ENCODE peak calls at places on chromosomes 7 and 10, in four cellular contexts. H is K562, E is HepG2, Y is GM12878. F is an unnamed sample.

GRCh38 chr7:25408861-25409260 is 180.6 kb upstream of the NPVF start:
- DNase-seq in H (no peak), E (no peak), Y (no peak), F (no peak)

GRCh38 chr10:101691081-101691480 is 3.9 kb downstream of the FBXW4 start:
- DNase-seq in H (no peak), E (no peak), Y (no peak), F (no peak)

GRCh38 chr10:80484243-80484642 is 30.1 kb downstream of the TSPAN14 start:
- DNase-seq in H (no peak), E (no peak), Y (no peak), F (no peak)

GRCh38 chr10:72337039-72337629 is 17.6 kb downstream of the DNAJB12 start:
- DNase-seq in H (peak; percentile 88), E (peak; percentile 63), Y (no peak), F (peak; percentile 63)

GRCh38 chr7:2037301-2037804 is 195.4 kb downstream of the MAD1L1 start:
- DNase-seq in H (no peak), E (no peak), Y (no peak), F (no peak)

GRCh38 chr10:95233377-95234034 is 39.5 kb downstream of the ACSM6 start:
- DNase-seq in H (no peak), E (no peak), Y (no peak), F (no peak)

GRCh38 chr7:148255333-148255732 is 335.2 kb upstream of the C7orf33 start:
- DNase-seq in H (no peak), E (no peak), Y (no peak), F (no peak)

GRCh38 chr10:127797339-127797738 is 60.4 kb downstream of the FOXI2 start:
- DNase-seq in H (no peak), E (peak; percentile 8), Y (no peak), F (no peak)

GRCh38 chr10:44044549-44044948 is 340.3 kb downstream of the CXCL12 start:
- DNase-seq in H (no peak), E (no peak), Y (no peak), F (no peak)

GRCh38 chr10:5618829-5619228 is 47.6 kb downstream of the ASB13 start:
- DNase-seq in H (no peak), E (no peak), Y (no peak), F (no peak)

DNA sequence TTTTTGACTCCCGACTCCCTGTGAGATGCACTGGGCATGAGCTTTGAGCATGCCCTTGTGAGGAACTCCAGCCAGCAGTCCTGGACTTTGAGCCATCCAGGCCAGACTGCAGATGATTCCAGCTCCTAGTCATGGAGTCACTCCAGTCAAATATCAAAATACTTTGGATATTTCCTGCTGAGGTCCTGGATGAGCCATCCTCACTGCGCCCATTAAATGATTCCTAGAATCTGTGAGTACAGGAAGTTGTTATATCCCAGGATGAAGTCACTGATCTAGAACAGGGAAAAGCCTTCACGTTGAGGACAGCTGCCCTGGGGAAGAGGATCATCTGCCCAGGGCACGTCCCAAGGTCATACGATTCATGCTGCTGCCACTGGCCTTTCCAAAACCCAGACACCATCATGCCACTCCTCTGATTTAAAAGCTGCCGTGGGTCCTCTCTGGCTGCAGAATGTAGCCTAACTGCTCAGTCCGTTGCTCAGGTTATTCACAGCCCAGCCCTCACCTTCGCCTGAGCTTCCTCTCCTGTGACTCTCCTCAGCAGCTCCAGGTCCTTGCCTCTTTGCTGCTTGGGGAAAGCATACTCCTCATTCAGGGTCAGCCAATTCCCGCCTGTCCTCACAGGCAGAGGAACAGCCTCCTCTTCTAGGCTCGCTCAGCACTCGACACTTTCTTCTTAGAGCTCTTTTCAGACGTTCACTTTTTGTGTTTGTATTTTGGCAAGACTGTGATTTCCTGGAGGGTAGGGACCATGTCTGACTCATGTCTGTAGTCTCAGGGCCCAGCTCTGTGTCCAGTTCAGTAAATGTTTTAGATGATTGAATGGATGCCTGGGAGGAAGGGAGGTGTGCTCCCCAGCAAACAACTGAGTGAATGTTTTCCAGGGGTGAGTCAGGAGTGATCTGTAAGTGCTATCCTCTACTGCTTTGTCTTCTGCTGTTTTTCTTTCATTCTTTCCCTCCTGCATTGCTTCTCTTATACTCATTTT is 157.8 kb downstream of the SNX10 start:
- DNase-seq in H (no peak), E (no peak), Y (no peak), F (peak; percentile 61)
- TF ChIP-seq CHD2 in H (no peak), E (no peak), Y (no peak), F (no peak)

DNA sequence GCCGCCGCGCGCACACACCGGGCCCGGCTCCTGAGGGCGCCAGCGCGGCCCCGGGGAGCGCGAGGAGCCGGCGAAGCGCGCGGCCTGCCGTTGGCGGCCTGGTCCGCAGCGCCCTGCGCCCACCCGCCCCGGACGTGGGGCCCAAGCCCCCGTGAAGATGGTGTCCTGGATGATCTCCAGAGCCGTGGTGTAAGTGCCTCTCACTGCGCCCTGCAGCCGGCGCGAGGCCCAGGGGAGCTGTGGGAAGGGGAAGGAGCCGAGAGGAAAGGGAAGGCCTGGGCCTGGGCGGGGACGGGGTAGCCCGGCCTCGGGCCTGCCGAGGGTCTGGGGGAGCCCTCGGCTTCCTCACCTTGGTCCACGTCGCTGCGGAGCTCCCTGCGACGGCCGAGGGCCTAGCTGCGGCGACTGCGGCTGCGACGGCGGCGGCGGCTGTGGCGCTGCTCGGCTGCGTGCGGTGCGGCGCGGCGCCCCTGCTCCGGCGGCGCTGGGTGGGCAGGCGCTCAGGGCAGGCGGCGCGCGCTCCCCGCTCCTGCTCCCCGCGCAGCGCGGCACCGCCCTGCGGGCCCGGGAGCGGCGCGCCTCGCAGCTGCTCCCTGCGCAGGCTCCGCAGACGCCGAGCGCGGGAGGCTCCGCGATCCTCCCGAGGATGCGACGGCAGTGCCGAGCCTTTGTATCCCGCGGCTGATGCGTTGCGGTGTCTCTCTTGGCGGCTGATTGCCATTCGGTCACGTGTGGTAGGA is at the start of gene REEP3:
- DNase-seq in H (peak; percentile 82), E (peak; percentile 46), Y (no peak), F (peak; percentile 56)
- TF ChIP-seq CEBPB in H (no peak), E (no peak), Y (no peak), F (no peak)

GRCh38 chr10:69259547-69260243 is 18.6 kb upstream of the HK1 start:
- DNase-seq in H (no peak), E (no peak), Y (no peak), F (no peak)

GRCh38 chr10:69250041-69250440 is 28.3 kb upstream of the HK1 start:
- DNase-seq in H (no peak), E (no peak), Y (no peak), F (no peak)

GRCh38 chr10:69253171-69253570 is 25.1 kb upstream of the HK1 start:
- DNase-seq in H (no peak), E (no peak), Y (no peak), F (no peak)

DNA sequence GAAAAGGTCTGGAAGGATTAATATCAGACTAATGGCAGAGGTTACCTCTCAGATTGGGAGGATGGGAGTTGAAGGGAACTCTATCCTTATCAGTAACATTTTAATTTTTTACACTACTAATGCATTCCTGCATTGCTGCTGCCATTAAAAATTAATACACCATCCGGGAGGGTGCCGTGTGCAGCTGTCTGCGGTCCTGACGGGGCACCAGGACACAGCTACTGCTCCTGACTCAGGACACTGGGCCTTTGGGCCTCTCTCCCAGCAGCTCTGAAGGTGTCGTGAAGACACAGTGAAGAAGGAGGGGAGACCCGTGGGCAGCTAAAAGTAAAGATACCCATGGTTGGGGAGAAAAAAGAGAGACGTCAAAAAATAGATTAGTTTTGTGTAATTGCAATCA is 23.4 kb upstream of the HK1 start:
- DNase-seq in H (no peak), E (no peak), Y (no peak), F (no peak)
- TF ChIP-seq REST in H (no peak), E (no peak), Y (no peak), F (no peak)

DNA sequence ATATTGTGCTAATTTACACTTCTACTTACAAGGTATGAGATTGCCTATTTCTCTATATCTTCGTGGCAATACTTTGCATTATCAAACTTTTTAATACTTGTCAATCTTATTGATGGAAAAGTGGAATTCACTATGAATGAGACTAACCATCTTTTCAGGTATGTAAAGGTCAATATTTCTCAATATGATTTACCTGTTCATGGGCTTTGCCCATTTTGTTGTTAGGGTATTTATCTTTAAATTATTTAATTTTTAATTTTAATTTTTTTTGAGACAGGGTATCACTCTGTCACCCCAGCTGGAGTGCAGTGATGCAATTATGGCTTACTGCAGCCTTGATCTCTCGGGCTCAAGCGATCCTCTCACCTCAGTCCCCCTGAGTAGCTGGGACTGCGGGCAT is 47.8 kb upstream of the LCOR start:
- DNase-seq in H (no peak), E (no peak), Y (no peak), F (no peak)
- TF ChIP-seq CHD2 in H (no peak), E (no peak), Y (no peak), F (no peak)

F was measured in A549.